ENCODE peak calls at places on chromosomes 1 and 21, in ten cellular contexts. C, Z, K, X, M, J, S, V, E and N are unnamed samples. For H3K9me3, the result is how much of the 10 kb centered on the place peaks cover.

GRCh38 chr1:26771643-26772321 is 16.0 kb upstream of the PIGV start:
- DNase-seq in C (no peak), Z (no peak), K (peak), X (peak), M (no peak), J (no peak), S (peak), V (no peak), E (peak), N (no peak)

GRCh38 chr1:50279622-50280320 is 143.5 kb downstream of the DMRTA2 start:
- DNase-seq in C (peak), Z (no peak), K (peak), X (no peak), M (no peak), J (peak), S (no peak), V (no peak), E (no peak), N (no peak)

GRCh38 chr1:98903261-98903660 is 101.4 kb downstream of the PLPPR5 start:
- DNase-seq in C (no peak), Z (no peak), K (no peak), X (no peak), M (no peak), J (no peak), S (no peak), V (no peak), E (no peak), N (no peak)

GRCh38 chr21:45511661-45512431 is 30.4 kb downstream of the SLC19A1 start:
- DNase-seq in C (peak), Z (peak), K (no peak), X (no peak), M (no peak), J (no peak), S (peak), V (no peak), E (no peak), N (peak)

GRCh38 chr1:182101415-182102041 is 40.0 kb upstream of the ZNF648 start:
- DNase-seq in C (peak), Z (peak), K (no peak), X (no peak), M (no peak), J (peak), S (no peak), V (no peak), E (peak), N (peak)

GRCh38 chr1:156502396-156502748 is 1.8 kb upstream of the MEF2D start:
- DNase-seq in C (no peak), Z (no peak), K (no peak), X (no peak), M (peak), J (no peak), S (no peak), V (no peak), E (no peak), N (no peak)

GRCh38 chr1:9196129-9197040 is 38.2 kb upstream of the H6PD start:
- DNase-seq in C (peak), Z (peak), K (peak), X (peak), M (peak), J (peak), S (peak), V (peak), E (peak), N (peak)

GRCh38 chr1:2523191-2523890 is 3.1 kb downstream of the PANK4 start:
- DNase-seq in C (peak), Z (no peak), K (no peak), X (no peak), M (no peak), J (no peak), S (peak), V (no peak), E (no peak), N (no peak)

GRCh38 chr1:224292419-224292818 is 37.6 kb downstream of the NVL start:
- DNase-seq in C (no peak), Z (no peak), K (no peak), X (no peak), M (no peak), J (no peak), S (no peak), V (no peak), E (no peak), N (no peak)

GRCh38 chr1:116529681-116530080 is 41.1 kb downstream of the CD58 start:
- DNase-seq in C (no peak), Z (no peak), K (no peak), X (no peak), M (no peak), J (no peak), S (no peak), V (no peak), E (no peak), N (no peak)

GRCh38 chr1:40637617-40638016 is 27.9 kb downstream of the RIMS3 start:
- DNase-seq in C (no peak), Z (no peak), K (no peak), X (no peak), M (no peak), J (no peak), S (no peak), V (no peak), E (no peak), N (no peak)

GRCh38 chr1:82284213-82284612 is 483.5 kb downstream of the ADGRL2 start:
- DNase-seq in C (no peak), Z (no peak), K (no peak), X (no peak), M (no peak), J (no peak), S (no peak), V (no peak), E (no peak), N (no peak)

GRCh38 chr21:40595806-40596205 is 251.2 kb downstream of the DSCAM start:
- DNase-seq in C (no peak), Z (no peak), K (no peak), X (no peak), M (no peak), J (no peak), S (no peak), V (no peak), E (no peak), N (no peak)
- H3K9me3 ChIP-seq in C (under half), Z (under half), K (under half), X (under half), M (under half), J (under half), S (under half), V (under half), E (under half), N (under half)

DNA sequence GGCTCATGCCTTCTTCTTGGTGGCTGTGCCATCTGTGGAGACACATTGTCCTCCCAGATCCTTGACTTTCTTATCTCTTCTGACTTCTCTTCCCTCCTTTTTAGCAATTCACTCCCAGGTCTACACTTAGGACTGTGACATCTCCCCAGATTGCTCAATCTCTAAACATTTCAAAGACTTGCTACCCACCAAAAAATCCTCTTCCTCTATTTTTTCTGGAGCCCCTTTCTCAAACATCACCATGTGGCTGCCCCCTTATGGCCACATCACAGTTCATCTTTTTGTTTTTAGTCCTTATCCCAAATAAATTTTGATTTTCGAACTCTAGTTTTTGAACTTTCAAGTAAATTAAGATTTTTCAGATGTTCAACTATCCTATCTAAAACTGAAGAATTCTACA is 148.6 kb upstream of the HOOK1 start:
- DNase-seq in C (no peak), Z (no peak), K (no peak), X (no peak), M (no peak), J (no peak), S (no peak), V (no peak), E (no peak), N (no peak)
- TF ChIP-seq CTCF in C (peak), Z (no peak), K (no peak), X (no peak), M (peak), J (no peak), S (no peak), V (no peak), E (no peak), N (no peak)

GRCh38 chr1:74652711-74653131 is 20.9 kb downstream of the ERICH3 start:
- DNase-seq in C (no peak), Z (no peak), K (no peak), X (peak), M (peak), J (no peak), S (no peak), V (no peak), E (no peak), N (no peak)
- H3K4me3 ChIP-seq in C (no peak), Z (no peak), K (no peak), X (no peak), M (no peak), J (no peak), S (no peak), V (no peak), E (no peak), N (no peak)

GRCh38 chr1:226958300-226958699 is 18.2 kb downstream of the COQ8A start:
- DNase-seq in C (peak), Z (no peak), K (no peak), X (no peak), M (no peak), J (no peak), S (peak), V (no peak), E (no peak), N (no peak)

GRCh38 chr1:226960256-226960655 is 20.2 kb downstream of the COQ8A start:
- DNase-seq in C (no peak), Z (no peak), K (no peak), X (no peak), M (no peak), J (no peak), S (no peak), V (no peak), E (no peak), N (no peak)

GRCh38 chr1:226962421-226963391 is 22.6 kb downstream of the COQ8A start:
- DNase-seq in C (no peak), Z (no peak), K (no peak), X (no peak), M (no peak), J (no peak), S (no peak), V (no peak), E (no peak), N (no peak)

GRCh38 chr1:226964068-226964425 is 24.0 kb downstream of the COQ8A start:
- DNase-seq in C (no peak), Z (no peak), K (no peak), X (no peak), M (no peak), J (no peak), S (peak), V (no peak), E (no peak), N (no peak)

DNA sequence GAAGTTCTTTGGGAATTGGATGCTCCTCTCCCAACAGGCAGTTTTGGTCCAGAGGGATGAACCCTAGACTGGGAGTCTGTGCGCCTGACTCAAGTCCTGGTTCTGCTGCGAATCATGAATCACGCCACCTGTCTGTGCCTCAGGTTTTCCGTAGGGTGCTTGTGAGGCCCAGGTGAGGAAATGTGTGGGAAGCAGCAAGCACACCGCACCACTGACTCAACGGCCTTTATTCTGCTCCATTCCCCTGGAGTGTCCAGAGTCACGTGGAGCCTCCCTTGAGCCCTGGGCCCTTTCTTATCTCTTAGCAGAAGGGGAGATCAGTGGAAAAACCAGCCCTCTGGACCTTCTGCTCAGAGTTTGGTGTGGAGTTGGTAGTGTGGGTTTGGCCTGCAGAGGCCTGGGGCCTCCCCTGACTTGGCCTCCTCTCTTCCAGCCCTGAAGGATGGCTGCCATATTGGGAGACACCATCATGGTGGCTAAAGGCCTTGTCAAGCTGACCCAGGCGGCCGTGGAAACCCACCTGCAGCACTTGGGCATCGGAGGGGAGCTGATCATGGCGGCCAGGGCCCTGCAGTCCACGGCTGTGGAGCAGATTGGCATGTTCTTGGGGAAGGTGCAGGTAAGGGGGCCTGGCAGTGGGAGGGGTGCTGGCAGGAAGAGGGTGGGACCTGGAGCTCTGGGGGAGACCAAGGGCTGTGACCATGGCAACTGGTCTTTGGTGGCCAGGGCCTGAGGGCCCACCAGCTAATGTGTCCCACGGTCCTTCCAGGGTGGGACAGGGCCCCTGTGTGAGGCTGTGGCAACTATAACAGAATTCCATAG is 21.1 kb downstream of the COQ8A start:
- DNase-seq in C (no peak), Z (no peak), K (no peak), X (no peak), M (no peak), J (no peak), S (peak), V (no peak), E (no peak), N (no peak)
- H3K9me3 ChIP-seq in C (under half), Z (under half), K (under half), X (under half), M (under half), J (under half), S (under half), V (under half), E (under half), N (under half)

DNA sequence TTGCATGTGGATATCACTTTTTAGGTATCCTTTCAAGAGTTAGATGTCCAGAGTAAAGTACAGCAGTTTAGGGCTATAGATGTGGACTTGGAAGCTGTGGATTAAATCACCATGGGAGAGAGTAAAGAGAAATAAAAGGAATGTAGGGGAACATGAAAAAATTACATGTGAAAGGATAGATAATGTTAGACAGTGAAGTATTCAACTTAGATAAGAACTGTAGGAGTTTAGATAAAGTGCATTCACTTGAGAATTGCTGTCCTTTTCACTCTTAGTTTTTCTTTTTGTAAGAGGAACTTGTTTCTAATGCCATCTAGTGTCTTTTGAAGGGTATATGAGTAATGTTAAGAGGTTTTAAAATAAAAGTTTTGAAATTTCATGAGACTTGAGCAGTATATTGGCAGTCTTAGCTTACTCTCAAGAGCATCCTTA is 40.1 kb downstream of the MAST2 start:
- DNase-seq in C (no peak), Z (no peak), K (no peak), X (no peak), M (peak), J (no peak), S (no peak), V (no peak), E (no peak), N (no peak)
- TF ChIP-seq CTCF in C (peak), Z (no peak), K (no peak), X (no peak), M (peak), J (peak), S (peak), V (no peak), E (no peak), N (no peak)

GRCh38 chr1:209427811-209428210 is 155.7 kb upstream of the CAMK1G start:
- DNase-seq in C (peak), Z (no peak), K (no peak), X (no peak), M (no peak), J (no peak), S (no peak), V (no peak), E (no peak), N (no peak)
- H3K4me3 ChIP-seq in C (no peak), Z (no peak), K (no peak), X (no peak), M (no peak), J (peak), S (no peak), V (no peak), E (no peak), N (no peak)

DNA sequence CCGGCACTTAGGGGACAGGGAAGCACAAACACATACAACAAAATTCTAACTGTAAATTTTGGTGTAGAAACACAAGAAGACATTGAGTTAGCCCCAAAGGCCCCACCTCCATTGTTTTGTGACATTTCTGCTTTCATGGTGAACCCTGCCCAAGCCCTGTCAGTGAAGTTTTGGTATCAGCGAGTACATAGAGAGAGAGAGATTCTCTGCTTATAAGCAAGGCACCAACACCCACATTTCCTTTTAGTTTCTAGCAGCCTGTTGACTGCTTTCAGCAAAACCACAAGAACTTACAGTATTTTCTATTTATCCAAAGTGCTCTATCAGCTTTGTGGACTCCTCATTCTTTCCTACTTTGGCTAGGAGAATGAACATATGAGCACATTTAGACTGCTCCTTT is 24.0 kb downstream of the ZNF124 start:
- DNase-seq in C (no peak), Z (no peak), K (no peak), X (no peak), M (no peak), J (no peak), S (no peak), V (no peak), E (no peak), N (no peak)
- H3K9me3 ChIP-seq in C (half or more), Z (half or more), K (under half), X (under half), M (under half), J (under half), S (half or more), V (under half), E (under half), N (half or more)